ENCODE peak calls at places on chromosomes 6 and 20, in four cellular contexts. One of them, this sample, is unnamed. For H3K27me3 and H3K4me1, the result is how much of the 10 kb centered on the place peaks cover.

GRCh38 chr6:152983637-152984386 is 971 bp upstream of the FBXO5 start:
- DNase-seq in sigmoid colon: peak
- DNase-seq in stomach: peak
- DNase-seq in SK-N-SH: peak
- DNase-seq in this sample: peak

GRCh38 chr6:97726378-97726777 is 443.4 kb upstream of the MMS22L start:
- DNase-seq in stomach: no peak
- DNase-seq in SK-N-SH: peak
- DNase-seq in sigmoid colon: no peak
- DNase-seq in this sample: no peak

GRCh38 chr6:169831450-169832246 is 80.2 kb downstream of the ERMARD start:
- DNase-seq in SK-N-SH: peak
- DNase-seq in sigmoid colon: peak
- DNase-seq in stomach: peak
- DNase-seq in this sample: peak

GRCh38 chr20:49982346-49983122 is at the start of gene SNAI1:
- DNase-seq in sigmoid colon: peak
- DNase-seq in SK-N-SH: peak
- DNase-seq in stomach: peak
- DNase-seq in this sample: peak

GRCh38 chr20:47067776-47068175 is 173.1 kb downstream of the EYA2 start:
- DNase-seq in stomach: no peak
- DNase-seq in sigmoid colon: no peak
- DNase-seq in SK-N-SH: no peak
- DNase-seq in this sample: no peak

GRCh38 chr6:81262656-81263055 is 489.8 kb downstream of the TENT5A start:
- DNase-seq in SK-N-SH: no peak
- DNase-seq in sigmoid colon: no peak
- DNase-seq in stomach: no peak
- DNase-seq in this sample: no peak

GRCh38 chr6:125994659-125995488 is 8.5 kb downstream of the TRMT11 start:
- DNase-seq in SK-N-SH: no peak
- DNase-seq in stomach: no peak
- DNase-seq in sigmoid colon: no peak
- DNase-seq in this sample: no peak

GRCh38 chr6:166286831-166287271 is 21.3 kb downstream of the PRR18 start:
- DNase-seq in SK-N-SH: no peak
- DNase-seq in sigmoid colon: no peak
- DNase-seq in stomach: no peak
- DNase-seq in this sample: no peak

GRCh38 chr6:77457720-77458349 is 5.5 kb downstream of the HTR1B start:
- DNase-seq in SK-N-SH: peak
- DNase-seq in stomach: peak
- DNase-seq in sigmoid colon: peak
- DNase-seq in this sample: no peak

GRCh38 chr20:17128206-17128605 is 98.6 kb upstream of the PCSK2 start:
- DNase-seq in stomach: no peak
- DNase-seq in SK-N-SH: no peak
- DNase-seq in sigmoid colon: no peak
- DNase-seq in this sample: no peak

GRCh38 chr20:9838378-9839295 is at the start of gene PAK5:
- DNase-seq in sigmoid colon: no peak
- DNase-seq in stomach: peak
- DNase-seq in SK-N-SH: peak
- DNase-seq in this sample: peak

GRCh38 chr20:25040438-25040831 is 17.5 kb downstream of the ACSS1 start:
- DNase-seq in sigmoid colon: peak
- DNase-seq in SK-N-SH: no peak
- DNase-seq in stomach: peak
- DNase-seq in this sample: peak

GRCh38 chr6:28335040-28335563 is 846 bp downstream of the ZSCAN31 start:
- DNase-seq in SK-N-SH: no peak
- DNase-seq in stomach: no peak
- DNase-seq in sigmoid colon: no peak
- DNase-seq in this sample: no peak

GRCh38 chr6:53294095-53294494 is 54.7 kb downstream of the ELOVL5 start:
- DNase-seq in stomach: no peak
- DNase-seq in SK-N-SH: peak
- DNase-seq in sigmoid colon: no peak
- DNase-seq in this sample: no peak

GRCh38 chr6:167116109-167116837 is 6.6 kb upstream of the CCR6 start:
- DNase-seq in SK-N-SH: peak
- DNase-seq in stomach: no peak
- DNase-seq in sigmoid colon: peak
- DNase-seq in this sample: no peak

GRCh38 chr6:81326856-81327561 is 425.5 kb downstream of the TENT5A start:
- DNase-seq in stomach: no peak
- DNase-seq in SK-N-SH: no peak
- DNase-seq in sigmoid colon: no peak
- DNase-seq in this sample: no peak

GRCh38 chr6:130583268-130583667 is 217.5 kb downstream of the TMEM200A start:
- DNase-seq in stomach: no peak
- DNase-seq in SK-N-SH: no peak
- DNase-seq in sigmoid colon: no peak
- DNase-seq in this sample: no peak

GRCh38 chr20:41185013-41185757 is 47.8 kb downstream of the PLCG1 start:
- DNase-seq in sigmoid colon: no peak
- DNase-seq in stomach: peak
- DNase-seq in SK-N-SH: peak
- DNase-seq in this sample: no peak

GRCh38 chr20:47786763-47787107 is 1.5 kb upstream of the SULF2 start:
- DNase-seq in sigmoid colon: no peak
- DNase-seq in SK-N-SH: no peak
- DNase-seq in stomach: no peak
- DNase-seq in this sample: no peak

GRCh38 chr20:51529758-51530157 is 12.8 kb downstream of the NFATC2 start:
- DNase-seq in stomach: peak
- DNase-seq in SK-N-SH: no peak
- DNase-seq in sigmoid colon: no peak
- DNase-seq in this sample: no peak

GRCh38 chr6:157325069-157325805 is 1.9 kb upstream of the TMEM242 start:
- DNase-seq in sigmoid colon: no peak
- DNase-seq in SK-N-SH: no peak
- DNase-seq in stomach: no peak
- DNase-seq in this sample: no peak

GRCh38 chr6:141103246-141103645 is 1029.5 kb upstream of the GJE1 start:
- DNase-seq in sigmoid colon: no peak
- DNase-seq in stomach: no peak
- DNase-seq in SK-N-SH: no peak
- DNase-seq in this sample: no peak

GRCh38 chr6:100595456-100595855 is 130.7 kb upstream of the SIM1 start:
- DNase-seq in stomach: no peak
- DNase-seq in SK-N-SH: no peak
- DNase-seq in sigmoid colon: no peak
- DNase-seq in this sample: no peak

GRCh38 chr6:144394209-144394608 is 109.1 kb downstream of the UTRN start:
- DNase-seq in SK-N-SH: no peak
- DNase-seq in sigmoid colon: no peak
- DNase-seq in stomach: no peak
- DNase-seq in this sample: no peak

GRCh38 chr6:43763133-43763797 is 6.7 kb upstream of the VEGFA start:
- DNase-seq in sigmoid colon: peak
- DNase-seq in SK-N-SH: no peak
- DNase-seq in stomach: no peak
- DNase-seq in this sample: peak

GRCh38 chr6:157487110-157487773 is 106.3 kb downstream of the ZDHHC14 start:
- DNase-seq in sigmoid colon: no peak
- DNase-seq in stomach: no peak
- DNase-seq in SK-N-SH: no peak
- DNase-seq in this sample: no peak

DNA sequence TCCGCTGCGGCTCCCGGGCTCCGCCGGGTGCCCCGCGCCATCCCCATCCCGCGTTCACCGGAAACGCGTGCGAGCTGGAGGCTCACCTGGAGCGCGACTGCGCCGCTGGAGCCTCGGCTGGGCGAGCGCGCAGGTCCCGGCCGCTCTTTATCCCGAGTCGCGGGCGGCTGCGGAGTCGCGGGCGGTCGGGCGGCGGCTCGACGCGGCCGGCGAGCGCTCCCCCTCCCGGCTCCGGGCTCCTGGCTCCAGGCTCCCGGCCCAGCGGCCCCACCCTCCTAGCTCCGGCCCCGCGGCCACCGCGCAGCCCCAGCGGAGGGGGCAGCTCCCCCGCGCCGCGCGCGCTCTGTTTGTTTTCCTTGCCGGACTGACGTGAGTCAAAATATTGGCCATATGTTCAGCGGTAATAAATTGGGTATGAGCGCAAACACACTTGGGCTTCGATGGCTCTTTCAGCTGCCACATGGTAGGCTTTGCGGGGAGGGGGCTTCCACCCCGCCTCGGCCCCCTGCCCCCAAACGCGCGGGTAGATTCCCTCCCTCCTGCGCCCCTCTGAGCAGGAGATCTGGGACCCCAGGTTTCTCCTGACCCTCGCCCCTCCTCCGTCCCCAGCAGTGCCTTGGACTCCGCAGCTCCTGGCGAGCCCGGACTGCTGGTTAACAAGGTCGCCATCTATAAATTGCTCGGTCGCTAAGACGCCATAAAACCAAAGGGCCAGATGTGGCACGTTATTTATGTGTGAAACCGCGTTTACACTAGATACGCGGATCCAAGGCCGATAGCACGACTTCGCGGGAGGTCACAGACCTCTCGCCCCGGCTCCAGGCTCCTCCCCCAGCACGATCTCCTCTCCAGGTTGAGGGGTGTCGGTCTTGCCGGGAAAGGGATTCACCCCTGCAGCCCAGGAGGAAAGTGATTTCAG is 8.9 kb upstream of the NKX2-2 start:
- DNase-seq in sigmoid colon: no peak
- DNase-seq in stomach: no peak
- DNase-seq in SK-N-SH: peak
- DNase-seq in this sample: no peak
- H3K27me3 ChIP-seq in sigmoid colon: under half
- H3K27me3 ChIP-seq in stomach: half or more
- H3K27me3 ChIP-seq in SK-N-SH: half or more
- H3K27me3 ChIP-seq in this sample: half or more

DNA sequence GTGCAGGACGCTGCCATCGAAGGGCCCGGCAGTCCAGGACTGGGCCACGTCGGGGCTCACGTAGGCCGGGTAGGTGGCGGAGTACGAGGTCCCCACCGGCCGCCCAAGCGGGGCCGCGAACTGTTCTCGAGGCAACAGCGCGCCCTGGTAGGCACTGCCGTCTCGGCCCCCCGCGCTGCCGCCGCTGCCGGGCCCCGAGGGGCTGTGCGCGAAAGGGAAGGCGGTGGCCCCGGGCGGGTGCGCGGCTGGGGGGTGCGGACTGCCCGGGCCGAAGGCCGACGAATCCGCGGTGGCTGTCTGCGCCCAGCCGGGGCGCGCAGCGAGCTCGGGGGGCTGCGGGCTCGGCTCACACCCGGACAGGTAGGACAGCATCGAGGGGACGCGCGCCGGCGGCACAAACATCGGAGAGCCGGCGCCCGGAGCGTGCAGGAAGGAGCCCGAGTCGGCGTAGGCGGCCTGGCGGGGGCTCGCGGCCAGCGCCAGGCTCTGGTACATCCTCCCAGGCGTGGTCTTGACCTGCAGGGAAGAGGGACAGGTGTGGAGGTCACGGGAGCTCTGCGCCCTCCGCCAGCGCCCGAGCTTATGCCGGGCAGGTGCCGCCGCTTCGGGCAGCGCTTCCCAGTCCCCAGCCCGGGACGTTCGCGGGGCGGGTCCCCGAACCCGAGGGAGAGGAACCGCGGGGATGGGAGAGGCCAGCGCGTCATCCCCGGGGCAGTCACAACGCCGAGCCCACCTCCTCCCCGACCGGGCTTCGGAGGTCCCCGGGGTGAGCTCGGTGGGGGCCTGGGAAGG is 572 bp downstream of the GATA5 start:
- DNase-seq in SK-N-SH: no peak
- DNase-seq in stomach: no peak
- DNase-seq in sigmoid colon: no peak
- DNase-seq in this sample: no peak
- H3K4me3 ChIP-seq in SK-N-SH: no peak
- H3K4me3 ChIP-seq in stomach: peak
- H3K4me3 ChIP-seq in sigmoid colon: peak
- H3K4me3 ChIP-seq in this sample: peak

GRCh38 chr20:33093074-33093473 is 13.6 kb downstream of the BPIFB4 start:
- DNase-seq in sigmoid colon: no peak
- DNase-seq in stomach: no peak
- DNase-seq in SK-N-SH: no peak
- DNase-seq in this sample: no peak
- H3K4me1 ChIP-seq in sigmoid colon: under half
- H3K4me1 ChIP-seq in stomach: under half
- H3K4me1 ChIP-seq in SK-N-SH: under half
- H3K4me1 ChIP-seq in this sample: under half

DNA sequence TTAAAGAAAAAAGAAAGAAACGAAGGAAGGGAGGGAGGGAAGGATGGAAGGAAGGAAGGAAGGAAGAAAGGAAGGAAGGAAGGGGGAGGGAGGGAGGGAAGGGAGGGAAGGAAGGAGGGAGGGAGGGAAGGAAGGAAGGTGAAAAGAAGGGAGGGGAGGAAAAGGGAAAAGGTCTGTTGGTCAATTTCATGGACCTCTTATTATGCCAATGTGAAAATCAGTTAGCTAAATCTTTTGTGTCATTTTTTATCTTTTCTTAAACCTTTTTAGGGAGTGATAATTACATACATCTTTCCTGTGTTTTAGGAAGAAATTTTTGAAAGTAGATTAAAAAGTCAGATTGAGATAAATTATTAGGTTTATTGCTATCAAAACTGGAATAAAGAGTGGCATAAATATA is 670.2 kb upstream of the CITED2 start:
- DNase-seq in sigmoid colon: no peak
- DNase-seq in stomach: no peak
- DNase-seq in SK-N-SH: no peak
- DNase-seq in this sample: no peak
- H3K27me3 ChIP-seq in sigmoid colon: under half
- H3K27me3 ChIP-seq in stomach: under half
- H3K27me3 ChIP-seq in SK-N-SH: under half
- H3K27me3 ChIP-seq in this sample: under half